ENCODE peak calls at places on chromosome 1, in seven cellular contexts. C, B, R, Z, S, X and O are unnamed samples.

GRCh38 chr1:225846331-225847310 is 35.6 kb downstream of the TMEM63A start:
- DNase-seq in C (no peak), B (no peak), R (no peak), Z (no peak), S (no peak), X (no peak), O (no peak)

GRCh38 chr1:162538815-162539431 is 22.6 kb upstream of the UAP1 start:
- DNase-seq in C (no peak), B (no peak), R (peak), Z (no peak), S (no peak), X (peak), O (peak)

GRCh38 chr1:183580281-183580682 is 10.0 kb downstream of the NCF2 start:
- DNase-seq in C (peak), B (no peak), R (peak), Z (peak), S (no peak), X (no peak), O (no peak)

GRCh38 chr1:204355913-204356312 is 3.8 kb downstream of the PLEKHA6 start:
- DNase-seq in C (no peak), B (no peak), R (no peak), Z (no peak), S (no peak), X (no peak), O (no peak)

GRCh38 chr1:30106125-30106524 is 617.3 kb downstream of the MATN1 start:
- DNase-seq in C (no peak), B (no peak), R (peak), Z (peak), S (no peak), X (peak), O (no peak)

GRCh38 chr1:99456536-99456935 is 189.4 kb upstream of the PALMD start:
- DNase-seq in C (no peak), B (no peak), R (peak), Z (no peak), S (no peak), X (no peak), O (peak)

GRCh38 chr1:117059334-117059677 is 820 bp upstream of the TTF2 start:
- DNase-seq in C (peak), B (no peak), R (peak), Z (no peak), S (peak), X (no peak), O (no peak)

GRCh38 chr1:189779034-189779433 is 698.6 kb downstream of the BRINP3 start:
- DNase-seq in C (no peak), B (no peak), R (no peak), Z (no peak), S (no peak), X (no peak), O (no peak)